ENCODE peak calls at places on chromosomes 16 and 17, in four cellular contexts. N is T follicular helper cell; R is stimulated activated CD8-positive, alpha-beta memory T cell treated with anti-CD3 and anti-CD28 coated beads, Interleukin-4, amount 100 ng/mL, for 1 hour; X is GM04503. K is an unnamed sample.

GRCh38 chr16:57871457-57871856 is 69.2 kb upstream of the KIFC3 start:
- DNase-seq in N (no peak), R (no peak), X (peak), K (no peak)

GRCh38 chr16:7083086-7083485 is 249.6 kb upstream of the RBFOX1 start:
- DNase-seq in N (no peak), R (no peak), X (no peak), K (no peak)

GRCh38 chr17:57832711-57833596 is 16.9 kb downstream of the MRPS23 start:
- DNase-seq in N (peak), R (peak), X (no peak), K (peak)

GRCh38 chr16:74570412-74571301 is 36.3 kb downstream of the GLG1 start:
- DNase-seq in N (no peak), R (no peak), X (no peak), K (no peak)

GRCh38 chr16:84367750-84368320 is 503 bp upstream of the ATP2C2 start:
- DNase-seq in N (no peak), R (no peak), X (no peak), K (no peak)

GRCh38 chr16:56400458-56400857 is 24.9 kb downstream of the AMFR start:
- DNase-seq in N (no peak), R (no peak), X (no peak), K (no peak)

GRCh38 chr17:49148171-49148570 is 15.6 kb downstream of the B4GALNT2 start:
- DNase-seq in N (no peak), R (no peak), X (no peak), K (no peak)

GRCh38 chr16:58768145-58768544 is 34.0 kb upstream of the GOT2 start:
- DNase-seq in N (no peak), R (no peak), X (no peak), K (no peak)

GRCh38 chr16:89562027-89562599 is 1.6 kb downstream of the RPL13 start:
- DNase-seq in N (no peak), R (no peak), X (no peak), K (no peak)

GRCh38 chr17:15106540-15106939 is 158.6 kb downstream of the PMP22 start:
- DNase-seq in N (no peak), R (no peak), X (no peak), K (no peak)

GRCh38 chr17:7932483-7932891 is 481 bp downstream of the CNTROB start:
- DNase-seq in N (no peak), R (no peak), X (no peak), K (no peak)

GRCh38 chr17:78559749-78560368 is 17.3 kb downstream of the DNAH17 start:
- DNase-seq in N (no peak), R (no peak), X (no peak), K (no peak)

GRCh38 chr17:43733956-43734355 is 24.6 kb downstream of the SOST start:
- DNase-seq in N (no peak), R (no peak), X (no peak), K (no peak)

GRCh38 chr16:46895399-46896313 is 11.5 kb downstream of the GPT2 start:
- DNase-seq in N (no peak), R (no peak), X (no peak), K (no peak)

GRCh38 chr17:45276031-45276430 is 14.1 kb upstream of the SPATA32 start:
- DNase-seq in N (no peak), R (no peak), X (no peak), K (no peak)

GRCh38 chr17:72344613-72345012 is 223.8 kb downstream of the SOX9 start:
- DNase-seq in N (no peak), R (no peak), X (no peak), K (no peak)

GRCh38 chr17:59851431-59852375 is 41.0 kb downstream of the TUBD1 start:
- DNase-seq in N (no peak), R (no peak), X (peak), K (no peak)

GRCh38 chr16:81784042-81784785 is 5.1 kb downstream of the PLCG2 start:
- DNase-seq in N (no peak), R (no peak), X (no peak), K (no peak)

GRCh38 chr16:64450170-64450569 is 671.7 kb downstream of the CDH11 start:
- DNase-seq in N (no peak), R (no peak), X (no peak), K (no peak)